ENCODE peak calls at places on chromosomes 1 and 21, in eight cellular contexts. N is HFFc6; O is NT2/D1; E is activated naive CD4-positive, alpha-beta T cell; V is GM10248; Z is A549; I is heart left ventricle; P is NCI-H2107. C is an unnamed sample.
A peak's percentile ranks its signal among the peaks of the same experiment; 100 is the strongest.

GRCh38 chr1:211947396-211948295 is 87.7 kb downstream of the INTS7 start:
- DNase-seq in I (no peak), E (no peak), V (no peak), N (no peak), P (peak; percentile 41), O (peak; percentile 40), Z (no peak), C (no peak)

GRCh38 chr1:37556712-37557196 is at the start of gene DNALI1:
- DNase-seq in P (no peak), N (peak; percentile 75), Z (no peak), E (no peak), I (peak; percentile 87), V (peak; percentile 59), O (peak; percentile 60), C (peak; percentile 95)

GRCh38 chr1:89630046-89630445 is 2.9 kb upstream of the LRRC8C start:
- DNase-seq in Z (no peak), N (no peak), O (no peak), I (no peak), V (no peak), E (no peak), P (no peak), C (no peak)

GRCh38 chr21:36350282-36350910 is 30.4 kb downstream of the MORC3 start:
- DNase-seq in N (peak; percentile 46), V (no peak), Z (no peak), O (no peak), E (no peak), P (no peak), I (no peak), C (no peak)

GRCh38 chr1:89657886-89658285 is 25.0 kb downstream of the LRRC8C start:
- DNase-seq in I (no peak), V (peak; percentile 10), E (no peak), Z (no peak), P (no peak), N (no peak), O (no peak), C (no peak)

GRCh38 chr1:51877434-51878306 is 857 bp downstream of the NRDC start:
- DNase-seq in O (peak; percentile 22), I (peak; percentile 39), V (peak; percentile 11), E (no peak), P (peak; percentile 21), N (peak; percentile 18), Z (no peak), C (no peak)

GRCh38 chr1:14973773-14974172 is 179.8 kb upstream of the TMEM51 start:
- DNase-seq in E (no peak), N (no peak), O (no peak), P (no peak), Z (no peak), I (no peak), V (no peak), C (no peak)

GRCh38 chr1:152166966-152167365 is 7.9 kb upstream of the RPTN start:
- DNase-seq in O (no peak), V (no peak), Z (no peak), P (no peak), I (no peak), E (no peak), N (no peak), C (no peak)

GRCh38 chr1:18951818-18952391 is 4.6 kb downstream of the IFFO2 start:
- DNase-seq in P (no peak), I (no peak), V (peak; percentile 82), Z (no peak), E (peak; percentile 29), O (no peak), N (no peak), C (peak; percentile 55)

GRCh38 chr1:232193451-232193783 is 436.5 kb downstream of the SIPA1L2 start:
- DNase-seq in O (no peak), P (no peak), V (no peak), I (no peak), N (no peak), Z (no peak), E (no peak), C (no peak)

GRCh38 chr1:81554534-81554933 is 246.2 kb upstream of the ADGRL2 start:
- DNase-seq in E (no peak), V (no peak), I (no peak), Z (no peak), N (no peak), O (no peak), P (no peak), C (no peak)

GRCh38 chr1:89609781-89610456 is 23.0 kb upstream of the LRRC8C start:
- DNase-seq in N (no peak), O (no peak), P (no peak), Z (no peak), I (peak; percentile 49), V (no peak), E (no peak), C (no peak)

GRCh38 chr1:35559317-35559944 is 1.8 kb downstream of the NCDN start:
- DNase-seq in Z (no peak), V (no peak), O (no peak), N (no peak), E (no peak), P (no peak), I (no peak), C (peak; percentile 32)

GRCh38 chr1:241639653-241640148 is 468 bp downstream of the CHML start:
- DNase-seq in P (no peak), E (peak; percentile 35), V (peak; percentile 64), N (peak; percentile 11), O (no peak), I (peak; percentile 35), Z (peak; percentile 65), C (peak; percentile 80)

GRCh38 chr1:162889989-162890388 is 29.0 kb upstream of the CCDC190 start:
- DNase-seq in Z (no peak), O (no peak), E (no peak), N (no peak), I (no peak), P (no peak), V (no peak), C (no peak)

GRCh38 chr1:230066466-230067404 is at the start of gene GALNT2:
- DNase-seq in N (peak; percentile 77), E (peak; percentile 88), P (peak; percentile 91), O (peak; percentile 87), Z (peak; percentile 95), I (peak; percentile 93), V (peak; percentile 98), C (peak; percentile 97)

GRCh38 chr1:233343262-233343661 is 15.7 kb downstream of the MAP3K21 start:
- DNase-seq in I (no peak), O (no peak), Z (no peak), N (no peak), P (no peak), E (no peak), V (no peak), C (no peak)

GRCh38 chr1:30316056-30316455 is 407.3 kb downstream of the MATN1 start:
- DNase-seq in I (no peak), E (no peak), Z (no peak), N (no peak), V (no peak), P (no peak), O (no peak), C (no peak)

GRCh38 chr1:42815938-42816599 is 853 bp upstream of the ERMAP start:
- DNase-seq in I (no peak), E (no peak), N (no peak), P (no peak), Z (no peak), O (peak; percentile 25), V (no peak), C (no peak)

GRCh38 chr1:12634156-12634555 is 9.7 kb upstream of the AADACL4 start:
- DNase-seq in P (no peak), O (no peak), E (no peak), I (no peak), Z (no peak), V (no peak), N (no peak), C (no peak)